ENCODE peak calls at places on chromosome 15, in seven cellular contexts. L is tibial artery, Y is NT2/D1, C is body of pancreas, T is K562, N is neural progenitor cell, V is OCI-LY7. U is an unnamed sample. For H3K9me3 and H3K4me1, the result is how much of the 10 kb centered on the place peaks cover.

GRCh38 chr15:75840659-75841058 is 2.6 kb upstream of the UBE2Q2 start:
- DNase-seq in L (no peak), Y (no peak), C (no peak), T (no peak), N (no peak), V (no peak), U (peak)

GRCh38 chr15:43749690-43750345 is 3.6 kb downstream of the PDIA3 start:
- DNase-seq in L (no peak), Y (no peak), C (no peak), T (no peak), N (no peak), V (peak), U (no peak)

GRCh38 chr15:24878153-24878552 is 76.6 kb upstream of the SNRPN start:
- DNase-seq in L (no peak), Y (no peak), C (peak), T (peak), N (no peak), V (no peak), U (no peak)

GRCh38 chr15:50066202-50066601 is 52.8 kb downstream of the ATP8B4 start:
- DNase-seq in L (no peak), Y (no peak), C (no peak), T (no peak), N (no peak), V (no peak), U (no peak)

GRCh38 chr15:98803228-98804056 is 155.1 kb downstream of the IGF1R start:
- DNase-seq in L (no peak), Y (no peak), C (no peak), T (no peak), N (no peak), V (no peak), U (no peak)

GRCh38 chr15:62874933-62875625 is 167.5 kb upstream of the TPM1 start:
- DNase-seq in L (no peak), Y (no peak), C (no peak), T (no peak), N (peak), V (no peak), U (no peak)

GRCh38 chr15:85044251-85044853 is 62.7 kb downstream of the PDE8A start:
- DNase-seq in L (no peak), Y (peak), C (peak), T (peak), N (peak), V (peak), U (peak)

GRCh38 chr15:38563723-38564519 is 693 bp downstream of the RASGRP1 start:
- DNase-seq in L (peak), Y (no peak), C (peak), T (peak), N (peak), V (peak), U (peak)

GRCh38 chr15:35439291-35439690 is 106.7 kb downstream of the DPH6 start:
- DNase-seq in L (no peak), Y (no peak), C (no peak), T (no peak), N (no peak), V (no peak), U (no peak)

GRCh38 chr15:79930509-79930908 is 33.7 kb upstream of the MTHFS start:
- DNase-seq in L (no peak), Y (no peak), C (no peak), T (no peak), N (no peak), V (no peak), U (no peak)

GRCh38 chr15:84112025-84112424 is 123.5 kb upstream of the GOLGA6L4 start:
- DNase-seq in L (no peak), Y (no peak), C (no peak), T (peak), N (no peak), V (no peak), U (no peak)

GRCh38 chr15:55990986-55991385 is 2.4 kb downstream of the NEDD4 start:
- DNase-seq in L (no peak), Y (no peak), C (no peak), T (no peak), N (no peak), V (no peak), U (no peak)

GRCh38 chr15:22863356-22863755 is 24.9 kb downstream of the NIPA2 start:
- DNase-seq in L (no peak), Y (no peak), C (peak), T (no peak), N (no peak), V (no peak), U (no peak)

DNA sequence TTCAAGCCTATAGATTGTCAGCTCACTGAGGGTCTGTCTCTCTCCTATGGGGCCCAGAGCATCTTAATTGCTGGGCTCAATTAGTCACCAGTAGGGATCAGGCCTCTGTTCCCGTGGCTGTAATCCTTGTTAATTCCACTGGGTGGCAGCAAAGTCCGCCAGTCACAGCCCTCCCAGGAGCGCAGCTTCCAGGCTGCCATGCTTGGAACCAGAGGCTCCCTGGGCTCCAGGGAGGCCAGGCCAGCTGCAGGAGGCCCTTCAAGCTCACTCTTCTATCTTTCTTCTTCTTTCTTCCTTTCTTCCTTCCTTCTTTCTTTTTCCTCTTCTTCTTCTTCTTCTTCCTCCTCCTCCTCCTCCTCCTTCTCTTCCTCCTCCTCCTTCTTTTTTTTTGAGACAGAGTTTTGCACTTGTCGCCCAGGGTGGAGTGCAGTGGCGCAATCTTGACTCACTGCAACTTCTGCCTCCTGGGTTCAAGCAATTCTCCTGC is 14.4 kb downstream of the RNU5B-1 start:
- DNase-seq in L (peak), Y (peak), C (peak), T (peak), N (peak), V (peak), U (peak)
- H3K9me3 ChIP-seq in L (under half), Y (under half), C (under half), T (under half), N (under half), V (under half), U (under half)

GRCh38 chr15:45185069-45185779 is 2.5 kb downstream of the SHF start:
- DNase-seq in L (no peak), Y (no peak), C (no peak), T (no peak), N (no peak), V (no peak), U (no peak)

GRCh38 chr15:45185903-45186770 is 1.6 kb downstream of the SHF start:
- DNase-seq in L (no peak), Y (no peak), C (no peak), T (no peak), N (no peak), V (no peak), U (no peak)

GRCh38 chr15:45186771-45187577 is 792 bp downstream of the SHF start:
- DNase-seq in L (no peak), Y (no peak), C (no peak), T (no peak), N (peak), V (no peak), U (no peak)

GRCh38 chr15:45187894-45188830 is at the start of gene SHF:
- DNase-seq in L (peak), Y (no peak), C (no peak), T (peak), N (peak), V (peak), U (peak)

DNA sequence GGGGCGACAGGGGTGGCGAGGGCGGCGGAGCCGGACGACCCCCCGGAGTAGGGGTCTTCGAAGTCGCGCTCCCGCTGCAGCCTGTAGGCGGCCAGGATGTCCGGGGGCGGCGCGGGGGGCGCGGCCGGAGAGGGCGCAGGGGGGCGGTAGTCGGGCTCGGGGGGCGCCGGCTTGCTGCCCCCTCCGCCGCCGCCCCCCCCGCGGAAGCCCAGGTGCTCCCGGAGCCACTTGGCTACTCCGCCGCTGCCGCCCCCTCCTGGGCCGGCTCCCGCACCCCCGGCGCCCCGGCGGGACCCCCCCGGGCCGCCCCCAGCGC is 230 bp downstream of the SHF start:
- DNase-seq in L (no peak), Y (no peak), C (no peak), T (no peak), N (no peak), V (no peak), U (no peak)
- H3K4me1 ChIP-seq in L (under half), Y (under half), C (under half), T (under half), N (under half), V (under half), U (under half)

GRCh38 chr15:76996076-76996525 is 1.2 kb downstream of the PSTPIP1 start:
- DNase-seq in L (no peak), Y (no peak), C (no peak), T (no peak), N (no peak), V (no peak), U (no peak)
- H3K4me3 ChIP-seq in L (peak), Y (no peak), C (no peak), T (no peak), N (no peak), V (no peak), U (no peak)

GRCh38 chr15:93231994-93232393 is 143.0 kb upstream of the RGMA start:
- DNase-seq in L (no peak), Y (no peak), C (no peak), T (no peak), N (no peak), V (no peak), U (no peak)
- H3K9me3 ChIP-seq in L (under half), Y (under half), C (under half), T (under half), N (under half), V (under half), U (under half)

DNA sequence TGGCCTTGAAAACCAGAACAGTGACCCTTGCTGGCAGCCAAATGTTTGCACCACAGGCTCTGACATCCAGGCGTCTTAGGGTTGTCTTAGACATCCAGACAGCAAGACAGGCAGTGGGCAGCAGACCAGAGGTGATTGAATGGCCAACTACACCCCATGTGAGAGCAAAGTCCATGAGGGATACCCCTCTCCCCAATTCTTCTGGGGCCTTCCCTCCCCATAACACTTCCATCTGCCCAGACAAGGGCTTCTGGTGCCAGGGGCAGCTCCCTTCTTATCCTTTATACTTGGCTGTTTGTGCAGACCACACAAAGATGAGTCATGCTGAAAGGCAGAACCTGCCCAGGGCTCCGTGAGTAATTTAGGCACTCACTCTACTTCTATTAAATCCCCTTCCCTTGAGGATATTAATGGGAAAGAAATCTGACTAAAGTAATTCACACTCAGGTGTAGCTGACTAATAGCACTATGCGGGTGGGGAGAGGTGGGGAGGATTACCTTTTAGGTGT is 257.9 kb downstream of the UACA start:
- DNase-seq in L (no peak), Y (no peak), C (no peak), T (no peak), N (no peak), V (no peak), U (no peak)
- H3K4me1 ChIP-seq in L (under half), Y (under half), C (under half), T (under half), N (under half), V (half or more), U (under half)

U was measured in HAP-1.